ENCODE peak calls at places on chromosomes 5 and 9, in six cellular contexts. O is HCT116, D is H1, G is HepG2, R is GM12878, V is SK-N-SH. T is an unnamed sample.

GRCh38 chr5:11007251-11007650 is 246.2 kb upstream of the DAP start:
- DNase-seq in V (no peak), O (no peak), R (no peak), D (no peak), G (no peak), T (no peak)

GRCh38 chr9:136949239-136949816 is 2.7 kb upstream of the LCN12 start:
- DNase-seq in V (no peak), R (no peak), O (no peak), D (no peak), G (peak; percentile 49), T (no peak)

GRCh38 chr5:27412379-27412778 is 374.0 kb upstream of the CDH9 start:
- DNase-seq in R (no peak), G (no peak), O (no peak), D (no peak), V (no peak), T (no peak)

GRCh38 chr9:133536536-133536935 is 2.0 kb downstream of the ADAMTSL2 start:
- DNase-seq in D (no peak), O (no peak), G (no peak), R (no peak), V (no peak), T (no peak)

GRCh38 chr5:3197699-3198098 is 397.9 kb upstream of the IRX1 start:
- DNase-seq in G (no peak), R (no peak), O (no peak), D (peak; percentile 68), V (no peak), T (no peak)

GRCh38 chr5:170467000-170467707 is 36.7 kb upstream of the KCNIP1 start:
- DNase-seq in D (peak; percentile 17), V (no peak), G (no peak), R (no peak), O (no peak), T (no peak)

GRCh38 chr9:133342570-133342969 is 5.4 kb downstream of the MED22 start:
- DNase-seq in G (no peak), D (peak; percentile 56), R (no peak), V (peak; percentile 57), O (no peak), T (no peak)

GRCh38 chr9:134781895-134782294 is 98.7 kb upstream of the FCN2 start:
- DNase-seq in V (peak; percentile 54), R (no peak), G (no peak), D (peak; percentile 75), O (no peak), T (no peak)

GRCh38 chr9:111896942-111897830 is 572 bp downstream of the UGCG start:
- DNase-seq in V (peak; percentile 92), O (no peak), R (no peak), D (peak; percentile 79), G (peak; percentile 11), T (peak; percentile 30)

GRCh38 chr5:9445989-9446388 is 99.9 kb downstream of the SEMA5A start:
- DNase-seq in R (no peak), G (no peak), O (no peak), V (no peak), D (no peak), T (no peak)

GRCh38 chr5:9444346-9444745 is 101.5 kb downstream of the SEMA5A start:
- DNase-seq in G (no peak), R (no peak), O (no peak), D (no peak), V (no peak), T (no peak)

GRCh38 chr5:9451017-9451416 is 94.9 kb downstream of the SEMA5A start:
- DNase-seq in O (no peak), V (no peak), G (no peak), D (no peak), R (no peak), T (no peak)

GRCh38 chr5:9452181-9452580 is 93.7 kb downstream of the SEMA5A start:
- DNase-seq in V (no peak), D (no peak), G (no peak), O (no peak), R (no peak), T (no peak)

GRCh38 chr5:9447691-9448090 is 98.2 kb downstream of the SEMA5A start:
- DNase-seq in V (no peak), D (no peak), R (no peak), G (no peak), O (no peak), T (no peak)
- TF ChIP-seq JUND in V (no peak), D (no peak), R (no peak), G (no peak), O (no peak), T (no peak)

GRCh38 chr9:123111977-123112869 is 78.8 kb downstream of the GPR21 start:
- DNase-seq in V (no peak), G (no peak), R (no peak), O (no peak), D (no peak), T (no peak)
- TF ChIP-seq JUND in V (no peak), G (no peak), R (no peak), O (no peak), D (no peak), T (no peak)

GRCh38 chr9:78669591-78669990 is 372.7 kb downstream of the PSAT1 start:
- DNase-seq in D (no peak), O (no peak), R (no peak), V (no peak), G (no peak), T (no peak)
- TF ChIP-seq JUND in D (no peak), O (no peak), R (no peak), V (peak; percentile 47), G (no peak), T (no peak)

GRCh38 chr5:54637654-54638053 is 120.1 kb downstream of the SNX18 start:
- DNase-seq in O (no peak), R (no peak), G (no peak), V (no peak), D (no peak), T (no peak)
- TF ChIP-seq JUND in O (no peak), R (no peak), G (no peak), V (no peak), D (no peak), T (no peak)

GRCh38 chr9:98429613-98430012 is 174.2 kb upstream of the TBC1D2 start:
- DNase-seq in O (no peak), G (no peak), R (no peak), V (no peak), D (no peak), T (no peak)
- TF ChIP-seq JUND in O (no peak), G (no peak), R (no peak), V (no peak), D (no peak), T (no peak)

GRCh38 chr9:93118863-93119702 is 15.0 kb downstream of the NINJ1 start:
- DNase-seq in G (no peak), R (no peak), V (no peak), O (no peak), D (no peak), T (no peak)

GRCh38 chr9:93119703-93119952 is 14.4 kb downstream of the NINJ1 start:
- DNase-seq in G (no peak), V (no peak), D (no peak), R (no peak), O (no peak), T (no peak)

GRCh38 chr9:93120846-93121315 is 13.2 kb downstream of the NINJ1 start:
- DNase-seq in G (no peak), V (no peak), O (no peak), D (no peak), R (no peak), T (no peak)

GRCh38 chr9:93121316-93122241 is 12.5 kb downstream of the NINJ1 start:
- DNase-seq in R (no peak), O (no peak), D (no peak), G (no peak), V (no peak), T (no peak)

DNA sequence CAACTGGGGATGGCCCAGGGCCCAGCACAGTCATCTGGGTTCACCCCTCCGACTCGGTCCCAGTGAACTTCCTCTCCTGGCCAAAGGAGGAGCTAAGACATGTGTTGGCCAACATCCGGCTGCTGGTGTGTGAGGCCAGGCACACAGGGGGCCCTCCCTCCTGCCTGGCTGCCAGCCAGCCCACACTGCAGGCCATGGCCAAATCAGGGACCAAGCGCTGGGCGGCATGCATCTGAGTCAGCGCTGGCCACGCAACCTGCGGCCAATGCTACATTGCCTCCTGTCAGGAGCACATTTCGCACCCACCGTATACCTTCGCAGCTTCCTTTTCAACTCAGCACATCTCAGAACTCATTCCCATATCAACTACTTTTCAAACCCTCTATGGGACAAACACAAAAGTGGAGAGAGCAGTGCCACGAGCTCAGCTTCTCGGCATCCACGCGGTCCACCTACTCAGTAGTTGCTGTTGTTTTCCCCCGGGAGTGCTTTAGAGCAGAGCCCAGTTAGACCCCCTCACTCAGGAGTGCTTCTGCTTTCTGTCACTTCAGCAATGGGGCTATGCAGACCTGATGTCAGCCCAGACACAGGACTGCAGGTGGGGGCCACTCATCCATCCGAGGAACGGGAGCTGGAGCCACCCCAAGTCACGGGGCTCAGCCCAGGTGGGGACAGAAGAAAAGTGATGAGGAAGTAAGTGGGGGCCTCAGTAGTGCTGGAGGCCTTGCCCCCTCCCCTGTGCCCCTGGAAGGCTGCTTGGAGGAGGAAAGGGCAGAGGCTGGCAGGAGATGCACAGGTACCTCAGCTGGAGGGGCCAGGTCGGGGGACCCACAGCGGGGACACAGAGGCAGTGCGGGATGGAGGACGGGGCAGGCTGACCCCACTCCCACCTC is 13.9 kb downstream of the NINJ1 start:
- DNase-seq in G (peak; percentile 94), D (no peak), V (peak; percentile 94), R (no peak), O (peak; percentile 83), T (peak; percentile 48)
- TF ChIP-seq JUND in G (peak; percentile 58), D (no peak), V (peak; percentile 55), R (no peak), O (no peak), T (no peak)

DNA sequence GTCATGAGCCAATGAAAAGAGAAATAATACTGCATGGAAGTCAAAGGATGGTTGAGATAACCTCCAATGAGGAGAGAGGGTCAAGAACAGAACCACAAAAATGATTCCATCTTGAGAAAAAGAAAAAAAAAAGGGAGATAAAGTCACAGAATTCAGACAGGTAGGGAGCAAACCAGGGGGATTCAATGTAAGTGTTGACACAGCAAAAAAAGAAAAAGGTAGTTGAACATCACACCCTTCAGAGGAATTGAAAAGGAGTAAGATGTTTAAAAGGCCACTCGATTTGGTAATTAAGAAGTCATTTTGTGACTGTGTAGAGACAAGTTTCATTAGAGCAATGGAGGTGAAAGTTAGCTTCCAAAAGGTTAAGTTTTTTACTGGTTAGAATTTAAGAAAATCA is 79.3 kb downstream of the ERP44 start:
- DNase-seq in G (no peak), V (no peak), O (no peak), D (no peak), R (no peak), T (no peak)
- TF ChIP-seq JUND in G (no peak), V (no peak), O (no peak), D (no peak), R (no peak), T (no peak)